ENCODE peak calls at places on chromosomes 3 and 15, in seven cellular contexts. W, B, F, V, C, U and J are unnamed samples.

GRCh38 chr3:141426404-141427034 is 58.2 kb downstream of the ZBTB38 start:
- DNase-seq in V (peak), F (peak), W (no peak), B (no peak), C (peak), U (peak), J (peak)

GRCh38 chr3:172317984-172318383 is 130.3 kb downstream of the GHSR start:
- DNase-seq in B (no peak), V (peak), W (peak), C (peak), U (peak), F (peak), J (peak)

GRCh38 chr3:178950676-178951075 is 120.9 kb downstream of the ZMAT3 start:
- DNase-seq in W (no peak), C (no peak), F (no peak), V (no peak), B (no peak), U (no peak), J (peak)

GRCh38 chr3:81375921-81376320 is 385.5 kb downstream of the GBE1 start:
- DNase-seq in U (no peak), B (no peak), F (no peak), W (no peak), C (no peak), V (no peak), J (no peak)

GRCh38 chr3:189270248-189270832 is 98.6 kb downstream of the TPRG1 start:
- DNase-seq in U (peak), V (no peak), F (peak), W (peak), B (peak), C (peak), J (peak)

GRCh38 chr15:71114887-71115566 is at the start of gene THSD4:
- DNase-seq in V (peak), F (peak), C (peak), U (peak), B (peak), W (peak), J (no peak)

GRCh38 chr15:62059818-62060115 is 480 bp downstream of the VPS13C start:
- DNase-seq in W (peak), U (peak), V (peak), F (peak), C (peak), B (peak), J (no peak)

GRCh38 chr3:175274056-175274455 is 414.9 kb downstream of the NAALADL2 start:
- DNase-seq in F (no peak), B (no peak), V (no peak), W (peak), C (no peak), U (no peak), J (peak)

DNA sequence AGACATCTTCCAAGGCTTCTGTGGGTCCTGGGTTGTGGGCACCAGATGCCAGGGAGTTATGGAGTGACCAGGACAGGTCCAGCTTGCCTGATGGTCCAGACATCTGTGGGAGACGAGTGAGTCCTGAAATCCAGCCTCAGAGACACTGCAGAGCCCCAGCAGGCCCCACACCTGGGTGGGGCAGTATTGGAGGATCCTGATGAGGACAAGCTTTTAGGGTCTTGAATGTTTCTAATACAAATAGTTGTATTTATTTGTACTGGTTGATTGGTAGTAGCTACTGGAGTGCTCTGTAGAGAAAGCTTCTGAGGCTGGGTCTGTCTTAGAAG is 67.5 kb upstream of the PRR23C start:
- DNase-seq in V (no peak), B (no peak), C (no peak), F (no peak), U (no peak), W (no peak), J (no peak)
- TF ChIP-seq CTCF in V (no peak), B (no peak), C (no peak), F (no peak), U (no peak), W (no peak), J (no peak)

GRCh38 chr3:11601446-11602241 is 42.1 kb downstream of the VGLL4 start:
- DNase-seq in U (peak), F (peak), B (no peak), V (peak), C (peak), W (peak), J (no peak)

GRCh38 chr3:11603628-11604027 is 40.1 kb downstream of the VGLL4 start:
- DNase-seq in F (peak), W (no peak), B (no peak), V (no peak), C (peak), U (no peak), J (no peak)

GRCh38 chr3:11602886-11603285 is 40.8 kb downstream of the VGLL4 start:
- DNase-seq in C (no peak), B (no peak), V (no peak), W (no peak), F (no peak), U (no peak), J (no peak)

GRCh38 chr3:11602441-11602840 is 41.3 kb downstream of the VGLL4 start:
- DNase-seq in F (no peak), V (no peak), B (no peak), W (no peak), C (no peak), U (no peak), J (no peak)

DNA sequence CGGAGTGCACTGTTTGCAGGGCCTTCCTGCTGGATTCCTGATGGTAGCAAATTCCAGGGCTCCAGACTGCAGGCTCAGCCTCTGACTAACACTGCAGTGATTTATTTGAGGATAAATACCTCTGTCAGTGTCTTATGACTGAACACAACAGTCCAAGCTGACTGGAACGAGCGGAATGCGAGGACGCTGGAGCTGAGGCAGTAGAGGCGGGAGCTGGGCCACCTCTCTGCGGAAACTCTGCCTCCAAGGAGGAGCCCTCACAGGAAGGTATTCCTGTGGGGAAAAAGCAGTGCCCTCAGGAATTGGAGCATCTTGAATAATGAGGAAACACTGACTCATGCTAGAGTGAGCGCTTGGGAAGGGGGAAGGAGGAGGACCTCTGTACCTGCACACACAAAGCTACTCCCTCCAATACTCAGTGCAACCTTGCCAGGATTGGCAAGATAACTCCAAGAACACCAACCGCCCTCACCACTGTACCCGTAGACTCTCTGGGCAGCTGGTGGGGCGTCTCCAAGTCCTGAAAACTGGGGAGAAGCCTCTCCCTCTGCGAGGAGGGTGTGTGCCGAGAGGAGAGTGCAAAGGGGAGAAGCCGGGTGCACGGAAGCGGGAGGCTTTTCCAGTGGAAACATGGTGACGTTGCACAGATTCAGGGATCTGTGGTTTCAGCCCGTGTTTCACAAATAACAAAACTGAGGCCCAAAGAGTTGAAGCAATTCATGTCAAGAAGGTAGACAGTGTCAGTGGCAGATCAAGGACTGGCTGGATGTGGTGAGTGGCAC is 43.0 kb downstream of the VGLL4 start:
- DNase-seq in F (peak), V (peak), B (no peak), C (peak), W (no peak), U (peak), J (peak)
- TF ChIP-seq CTCF in F (no peak), V (no peak), B (no peak), C (no peak), W (no peak), U (peak), J (no peak)

DNA sequence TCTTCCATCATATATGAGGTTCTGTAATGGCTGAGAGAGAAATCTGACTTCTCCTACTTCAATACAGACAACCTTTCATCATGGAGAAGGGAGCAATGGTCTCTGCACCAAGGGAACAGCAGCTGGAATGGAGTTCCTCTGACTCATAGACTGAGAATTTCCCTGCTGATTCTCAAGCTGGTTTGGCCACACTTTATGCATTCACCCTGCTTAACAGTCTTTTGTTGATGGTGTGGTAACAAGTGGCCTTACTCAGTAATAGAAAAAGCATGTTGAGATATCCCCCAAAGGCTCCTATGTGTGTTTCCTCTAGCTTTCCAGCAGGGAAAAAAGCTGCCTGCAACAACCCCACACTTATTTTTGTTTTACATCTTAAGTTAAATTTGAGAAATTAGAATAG is 138.1 kb downstream of the GREM1 start:
- DNase-seq in W (no peak), C (peak), U (no peak), F (peak), B (no peak), V (no peak), J (peak)
- TF ChIP-seq CTCF in W (no peak), C (no peak), U (no peak), F (no peak), B (no peak), V (no peak), J (no peak)

GRCh38 chr3:127366383-127366782 is 78.5 kb upstream of the PRR20G start:
- DNase-seq in F (peak), C (no peak), W (no peak), B (no peak), V (no peak), U (no peak), J (no peak)
- TF ChIP-seq CTCF in F (peak), C (no peak), W (no peak), B (no peak), V (no peak), U (no peak), J (peak)